ENCODE peak calls at places on chromosomes 16 and 17, in six cellular contexts. X, L, J, W, B and T are unnamed samples.
A peak's percentile ranks its signal among the peaks of the same experiment; 100 is the strongest.

GRCh38 chr16:55710466-55710865 is 54.7 kb downstream of the SLC6A2 start:
- DNase-seq in X (no peak), L (no peak), J (peak; percentile 20), W (no peak), B (no peak), T (no peak)

GRCh38 chr16:84832488-84833141 is 12.8 kb downstream of the CRISPLD2 start:
- DNase-seq in X (peak; percentile 60), L (no peak), J (no peak), W (no peak), B (no peak), T (peak; percentile 98)

GRCh38 chr17:38345743-38346142 is 2.0 kb upstream of the GPR179 start:
- DNase-seq in X (no peak), L (no peak), J (no peak), W (no peak), B (no peak), T (no peak)

GRCh38 chr16:82007189-82007588 is 4.1 kb downstream of the SDR42E1 start:
- DNase-seq in X (no peak), L (no peak), J (no peak), W (no peak), B (no peak), T (no peak)

GRCh38 chr17:8846768-8847211 is 20.7 kb downstream of the PIK3R6 start:
- DNase-seq in X (peak; percentile 53), L (peak; percentile 28), J (peak; percentile 3), W (peak; percentile 35), B (no peak), T (no peak)

GRCh38 chr17:31134526-31134925 is 39.7 kb downstream of the NF1 start:
- DNase-seq in X (peak; percentile 30), L (no peak), J (no peak), W (no peak), B (no peak), T (no peak)

GRCh38 chr17:49156256-49156655 is 23.7 kb downstream of the B4GALNT2 start:
- DNase-seq in X (no peak), L (no peak), J (no peak), W (no peak), B (no peak), T (no peak)

GRCh38 chr17:40443988-40444899 is 994 bp downstream of the IGFBP4 start:
- DNase-seq in X (no peak), L (no peak), J (peak; percentile 38), W (peak; percentile 9), B (no peak), T (no peak)